ENCODE peak calls at places on chromosome 11, in five cellular contexts. B is HEK293T; A is stimulated activated CD4-positive, alpha-beta T cell treated with anti-CD3 and anti-CD28 coated beads, Interleukin-2, amount 100 ng/mL, for 24 hours; O is hippocampal formation; L is SHP77. N is an unnamed sample.

GRCh38 chr11:86955674-86956522 is 703 bp upstream of the FZD4 start:
- DNase-seq in B (peak; percentile 81), A (no peak), O (no peak), L (peak; percentile 55), N (peak; percentile 72)

GRCh38 chr11:76773921-76774361 is 9.2 kb upstream of the TSKU start:
- DNase-seq in B (no peak), A (no peak), O (no peak), L (no peak), N (no peak)

GRCh38 chr11:115379528-115379927 is 124.7 kb downstream of the CADM1 start:
- DNase-seq in B (no peak), A (no peak), O (no peak), L (no peak), N (no peak)

GRCh38 chr11:100789500-100789899 is 102.4 kb downstream of the ARHGAP42 start:
- DNase-seq in B (no peak), A (no peak), O (no peak), L (peak; percentile 68), N (no peak)

GRCh38 chr11:7892751-7893356 is 38.2 kb downstream of the OR10A6 start:
- DNase-seq in B (peak; percentile 63), A (no peak), O (peak; percentile 72), L (no peak), N (no peak)

GRCh38 chr11:5366856-5367255 is 15.5 kb downstream of the OR51B6 start:
- DNase-seq in B (no peak), A (no peak), O (no peak), L (no peak), N (no peak)

GRCh38 chr11:104918113-104918824 is 20.0 kb upstream of the CASP12 start:
- DNase-seq in B (no peak), A (no peak), O (no peak), L (no peak), N (no peak)

GRCh38 chr11:75642402-75643113 is 26.3 kb downstream of the MAP6 start:
- DNase-seq in B (no peak), A (no peak), O (no peak), L (no peak), N (no peak)

GRCh38 chr11:64553554-64554201 is 37.3 kb upstream of the SLC22A12 start:
- DNase-seq in B (peak; percentile 76), A (peak; percentile 67), O (peak; percentile 41), L (no peak), N (peak; percentile 83)

GRCh38 chr11:32262367-32262766 is 171.5 kb downstream of the RCN1 start:
- DNase-seq in B (no peak), A (no peak), O (no peak), L (no peak), N (no peak)

GRCh38 chr11:28383471-28383870 is 275.3 kb downstream of the METTL15 start:
- DNase-seq in B (no peak), A (no peak), O (no peak), L (no peak), N (no peak)

N was measured in HAP-1.